ENCODE peak calls at places on chromosome 3, in seven cellular contexts. Z is psoas muscle, K is fibroblast of lung, D is gastrocnemius medialis, L is upper lobe of left lung, X is esophagus squamous epithelium, O is right lobe of liver. G is an unnamed sample.
A peak's percentile ranks its signal among the peaks of the same experiment; 100 is the strongest.

GRCh38 chr3:178709047-178709446 is 172.8 kb downstream of the KCNMB2 start:
- DNase-seq in Z (no peak), K (no peak), D (no peak), L (no peak), X (no peak), O (no peak), G (no peak)

GRCh38 chr3:158140396-158140795 is 30.5 kb downstream of the RSRC1 start:
- DNase-seq in Z (no peak), K (no peak), D (no peak), L (no peak), X (no peak), O (no peak), G (no peak)

GRCh38 chr3:45112939-45113338 is 33.2 kb downstream of the CDCP1 start:
- DNase-seq in Z (no peak), K (peak; percentile 51), D (no peak), L (no peak), X (no peak), O (no peak), G (no peak)

GRCh38 chr3:126549861-126550487 is 8.8 kb downstream of the C3orf22 start:
- DNase-seq in Z (no peak), K (no peak), D (peak; percentile 6), L (peak; percentile 34), X (no peak), O (peak; percentile 14), G (no peak)

GRCh38 chr3:37526511-37526910 is 335.2 kb upstream of the CTDSPL start:
- DNase-seq in Z (peak; percentile 82), K (peak; percentile 81), D (peak; percentile 90), L (peak; percentile 76), X (no peak), O (peak; percentile 25), G (no peak)

GRCh38 chr3:184366619-184367321 is 5.3 kb downstream of the POLR2H start:
- DNase-seq in Z (no peak), K (peak; percentile 36), D (no peak), L (no peak), X (no peak), O (no peak), G (no peak)

GRCh38 chr3:126315083-126315658 is 42.0 kb downstream of the KLF15 start:
- DNase-seq in Z (no peak), K (no peak), D (no peak), L (no peak), X (no peak), O (no peak), G (no peak)

GRCh38 chr3:165638066-165638465 is 199.2 kb downstream of the BCHE start:
- DNase-seq in Z (no peak), K (peak; percentile 14), D (no peak), L (no peak), X (no peak), O (no peak), G (no peak)

GRCh38 chr3:48636149-48636548 is 888 bp upstream of the SLC26A6 start:
- DNase-seq in Z (no peak), K (no peak), D (no peak), L (no peak), X (no peak), O (no peak), G (no peak)

GRCh38 chr3:8986741-8987672 is 23.7 kb upstream of the RAD18 start:
- DNase-seq in Z (no peak), K (no peak), D (no peak), L (peak; percentile 26), X (no peak), O (no peak), G (no peak)

GRCh38 chr3:185561958-185562357 is 9.6 kb upstream of the LIPH start:
- DNase-seq in Z (no peak), K (no peak), D (no peak), L (no peak), X (no peak), O (no peak), G (no peak)

GRCh38 chr3:185558395-185558794 is 6.0 kb upstream of the LIPH start:
- DNase-seq in Z (no peak), K (peak; percentile 30), D (no peak), L (no peak), X (no peak), O (peak; percentile 35), G (no peak)

GRCh38 chr3:185561374-185561943 is 9.1 kb upstream of the LIPH start:
- DNase-seq in Z (peak; percentile 29), K (no peak), D (peak; percentile 18), L (no peak), X (no peak), O (no peak), G (no peak)

GRCh38 chr3:185559706-185560090 is 7.3 kb upstream of the LIPH start:
- DNase-seq in Z (no peak), K (no peak), D (no peak), L (no peak), X (no peak), O (no peak), G (no peak)

GRCh38 chr3:185560676-185561075 is 8.3 kb upstream of the LIPH start:
- DNase-seq in Z (no peak), K (no peak), D (no peak), L (no peak), X (no peak), O (no peak), G (no peak)
- H3K27ac ChIP-seq in Z (no peak overlapping the region), K (no peak overlapping the region), D (no peak overlapping the region), L (peak overlapping the region; percentile 75), X (no peak overlapping the region), O (no peak overlapping the region), G (no peak overlapping the region)

DNA sequence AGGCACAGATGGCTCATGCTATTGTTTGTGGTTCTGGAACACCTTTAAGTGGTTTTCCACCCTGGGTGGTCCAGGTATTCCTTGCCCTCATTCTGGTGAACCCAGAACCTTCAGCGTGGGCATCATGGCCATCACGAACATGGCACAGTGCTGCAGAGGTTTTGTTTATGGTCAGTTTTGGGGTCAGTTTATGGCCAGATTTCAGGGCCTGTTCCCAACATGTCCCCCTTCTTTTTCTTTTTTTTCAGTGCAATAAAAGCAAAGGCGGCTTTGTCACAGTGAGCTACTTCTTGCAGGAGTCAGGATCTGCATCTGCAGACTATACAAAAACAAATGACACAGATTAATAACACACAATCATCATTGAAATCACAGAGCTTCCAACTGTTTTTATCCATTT is 1085.0 kb upstream of the ALCAM start:
- DNase-seq in Z (no peak), K (no peak), D (no peak), L (no peak), X (no peak), O (no peak), G (no peak)
- H3K9me3 ChIP-seq in Z (peaks cover 7% of the 10 kb centered on the region), K (no peaks in the 10 kb centered on the region), D (no peaks in the 10 kb centered on the region), L (peaks cover 22% of the 10 kb centered on the region), X (peaks cover 20% of the 10 kb centered on the region), O (no peaks in the 10 kb centered on the region), G (no peaks in the 10 kb centered on the region)

GRCh38 chr3:107431298-107432012 is 54.2 kb downstream of the CCDC54 start:
- DNase-seq in Z (peak; percentile 77), K (peak; percentile 69), D (peak; percentile 42), L (peak; percentile 93), X (peak; percentile 5), O (peak; percentile 81), G (peak; percentile 14)

GRCh38 chr3:107431048-107431297 is 53.7 kb downstream of the CCDC54 start:
- DNase-seq in Z (no peak), K (no peak), D (peak; percentile 22), L (no peak), X (no peak), O (peak; percentile 57), G (no peak)

GRCh38 chr3:107430214-107431047 is 53.2 kb downstream of the CCDC54 start:
- DNase-seq in Z (peak; percentile 19), K (peak; percentile 36), D (no peak), L (no peak), X (no peak), O (peak; percentile 21), G (no peak)

GRCh38 chr3:107428051-107428858 is 51.0 kb downstream of the CCDC54 start:
- DNase-seq in Z (no peak), K (no peak), D (no peak), L (no peak), X (no peak), O (no peak), G (no peak)

DNA sequence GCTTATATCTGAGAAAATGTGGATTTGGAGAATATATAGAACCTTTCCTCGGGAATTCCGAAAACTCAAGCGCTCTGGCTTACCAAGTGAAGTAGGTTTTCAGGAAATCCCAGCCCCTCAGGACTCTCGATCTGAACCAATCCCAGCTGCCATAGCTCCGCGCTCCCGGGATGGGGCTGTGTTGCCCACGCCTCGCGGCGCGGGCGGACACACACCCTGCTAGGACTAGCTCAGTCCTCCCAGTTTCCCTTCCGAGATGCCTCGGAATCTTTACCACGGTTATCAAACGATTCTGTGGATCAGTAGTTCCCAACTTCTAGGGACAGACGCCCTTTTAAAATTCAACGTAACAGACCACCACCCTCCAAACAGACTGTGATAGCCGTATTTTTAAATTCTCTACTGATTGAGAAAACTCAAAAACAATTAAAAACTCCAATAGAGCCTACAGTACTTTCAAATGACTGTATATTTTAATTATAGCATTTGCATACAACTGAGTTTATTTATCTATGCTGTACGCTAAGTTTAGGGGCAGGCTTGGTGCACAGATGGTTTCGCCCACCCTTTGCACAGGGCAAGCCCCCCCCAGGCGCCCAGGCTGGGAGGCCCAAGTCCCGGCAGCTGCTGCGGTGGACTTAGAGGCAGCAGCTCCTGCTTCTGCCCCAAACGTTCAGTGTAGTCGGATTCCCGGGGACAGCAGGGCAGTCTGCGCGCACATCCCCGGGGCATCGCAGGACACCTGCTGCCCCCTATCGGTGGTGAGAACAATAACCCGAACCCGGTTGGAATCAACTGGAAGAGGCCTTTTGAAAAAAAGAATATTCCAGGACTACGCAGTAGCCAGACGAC is 52.3 kb downstream of the CCDC54 start:
- DNase-seq in Z (peak; percentile 79), K (peak; percentile 87), D (peak; percentile 53), L (peak; percentile 86), X (peak; percentile 10), O (peak; percentile 80), G (peak; percentile 17)
- H3K27ac ChIP-seq in Z (peak overlapping the region; percentile 51), K (peak overlapping the region; percentile 34), D (peak overlapping the region; percentile 84), L (peak overlapping the region; percentile 97), X (peak overlapping the region; percentile 95), O (no peak overlapping the region), G (no peak overlapping the region)

GRCh38 chr3:21054064-21054463 is 696.9 kb downstream of the ZNF385D start:
- DNase-seq in Z (no peak), K (no peak), D (no peak), L (no peak), X (no peak), O (no peak), G (no peak)

GRCh38 chr3:21055015-21055414 is 696.0 kb downstream of the ZNF385D start:
- DNase-seq in Z (no peak), K (no peak), D (no peak), L (no peak), X (no peak), O (no peak), G (no peak)

GRCh38 chr3:21059409-21059808 is 691.6 kb downstream of the ZNF385D start:
- DNase-seq in Z (no peak), K (no peak), D (no peak), L (no peak), X (no peak), O (no peak), G (no peak)

GRCh38 chr3:21056293-21056692 is 694.7 kb downstream of the ZNF385D start:
- DNase-seq in Z (no peak), K (no peak), D (no peak), L (no peak), X (no peak), O (no peak), G (no peak)
- H3K9me3 ChIP-seq in Z (no peaks in the 10 kb centered on the region), K (no peaks in the 10 kb centered on the region), D (no peaks in the 10 kb centered on the region), L (no peaks in the 10 kb centered on the region), X (no peaks in the 10 kb centered on the region), O (no peaks in the 10 kb centered on the region), G (no peaks in the 10 kb centered on the region)